ENCODE peak calls at places on chromosomes 5 and 9, in six cellular contexts. I is Peyer's patch, O is body of pancreas, W is uterus, K is ovary, G is testis. C is an unnamed sample. For H3K4me1, the result is how much of the 10 kb centered on the place peaks cover.

GRCh38 chr9:31166516-31166915 is 1217.9 kb upstream of the ACO1 start:
- DNase-seq in I (no peak), W (no peak), K (no peak), G (peak), O (peak), C (no peak)

GRCh38 chr5:58012801-58013315 is 447.0 kb downstream of the PLK2 start:
- DNase-seq in W (no peak), G (no peak), I (no peak), O (no peak), K (no peak), C (no peak)

GRCh38 chr5:180313677-180314076 is 21.8 kb upstream of the MAPK9 start:
- DNase-seq in O (peak), K (peak), I (no peak), G (peak), W (no peak), C (peak)

GRCh38 chr9:13513262-13513661 is 233.8 kb upstream of the MPDZ start:
- DNase-seq in I (no peak), G (no peak), O (no peak), W (no peak), K (no peak), C (no peak)

GRCh38 chr9:132216861-132217655 is 55.2 kb downstream of the NTNG2 start:
- DNase-seq in K (no peak), O (no peak), G (no peak), W (no peak), I (no peak), C (no peak)

GRCh38 chr9:87467187-87467586 is 30.5 kb upstream of the DAPK1 start:
- DNase-seq in W (no peak), G (no peak), I (no peak), K (no peak), O (no peak), C (no peak)

GRCh38 chr9:28073278-28073677 is 500.0 kb upstream of the C9orf72 start:
- DNase-seq in I (no peak), O (peak), G (peak), K (no peak), W (no peak), C (peak)

GRCh38 chr5:77569409-77569808 is 69.1 kb downstream of the OTP start:
- DNase-seq in W (no peak), O (no peak), G (no peak), I (no peak), K (no peak), C (no peak)

GRCh38 chr5:169300468-169301385 is at the start of gene SLIT3:
- DNase-seq in I (peak), K (peak), O (peak), W (peak), G (peak), C (peak)

GRCh38 chr5:119275873-119276214 is 80.0 kb upstream of the TNFAIP8 start:
- DNase-seq in W (no peak), G (no peak), O (no peak), K (no peak), I (peak), C (no peak)

GRCh38 chr5:151659001-151659754 is 27.5 kb downstream of the SPARC start:
- DNase-seq in W (peak), K (peak), O (peak), I (peak), G (peak), C (peak)

GRCh38 chr5:140042551-140043507 is at the start of gene NRG2:
- DNase-seq in O (peak), I (peak), K (peak), G (peak), W (peak), C (peak)

GRCh38 chr9:112750111-112750766 is at the start of gene SNX30:
- DNase-seq in I (peak), W (peak), K (peak), G (peak), O (peak), C (peak)

GRCh38 chr5:39662945-39663344 is 238.2 kb upstream of the DAB2 start:
- DNase-seq in O (no peak), K (no peak), W (no peak), I (no peak), G (no peak), C (no peak)

GRCh38 chr5:107668154-107668932 is 2.4 kb downstream of the EFNA5 start:
- DNase-seq in K (no peak), W (no peak), I (no peak), G (no peak), O (no peak), C (no peak)

GRCh38 chr5:104385901-104386300 is 823.3 kb upstream of the NUDT12 start:
- DNase-seq in W (no peak), K (no peak), O (no peak), I (no peak), G (no peak), C (no peak)

GRCh38 chr5:111043712-111044506 is 27.6 kb upstream of the TSLP start:
- DNase-seq in G (no peak), I (no peak), O (no peak), K (no peak), W (no peak), C (no peak)

GRCh38 chr5:72074238-72074637 is 33.0 kb upstream of the MAP1B start:
- DNase-seq in G (no peak), O (no peak), I (no peak), K (no peak), W (no peak), C (no peak)

GRCh38 chr5:73442960-73443627 is 5.5 kb downstream of the FOXD1 start:
- DNase-seq in W (no peak), K (no peak), O (no peak), G (no peak), I (no peak), C (no peak)

GRCh38 chr5:150601774-150602345 is 38.6 kb upstream of the SYNPO start:
- DNase-seq in K (no peak), W (no peak), O (no peak), G (no peak), I (no peak), C (peak)

GRCh38 chr5:134374234-134374633 is 2.9 kb downstream of the UBE2B start:
- DNase-seq in O (no peak), K (no peak), G (no peak), W (no peak), I (no peak), C (no peak)

GRCh38 chr5:73303139-73304079 is 130.4 kb downstream of the TMEM174 start:
- DNase-seq in K (no peak), O (peak), W (no peak), I (no peak), G (peak), C (no peak)

GRCh38 chr5:113084402-113085083 is 107.9 kb downstream of the DCP2 start:
- DNase-seq in I (no peak), K (no peak), O (no peak), G (no peak), W (no peak), C (peak)

GRCh38 chr5:1476181-1476966 is 31.1 kb upstream of the SLC6A3 start:
- DNase-seq in I (peak), G (no peak), W (peak), K (no peak), O (peak), C (no peak)

GRCh38 chr5:97778451-97778850 is 595.4 kb upstream of the RIOK2 start:
- DNase-seq in K (no peak), I (no peak), G (no peak), O (no peak), W (no peak), C (no peak)

GRCh38 chr5:34503379-34504346 is 152.5 kb upstream of the RAI14 start:
- DNase-seq in I (no peak), O (no peak), G (no peak), W (no peak), K (no peak), C (peak)

GRCh38 chr5:97820138-97820537 is 637.1 kb upstream of the RIOK2 start:
- DNase-seq in W (no peak), G (no peak), K (no peak), I (no peak), O (no peak), C (no peak)

GRCh38 chr9:93427655-93428379 is 23.7 kb upstream of the FAM120A start:
- DNase-seq in G (no peak), O (peak), W (no peak), K (no peak), I (peak), C (no peak)
- TF ChIP-seq CTCF in G (no peak), O (no peak), W (no peak), K (no peak), I (no peak), C (peak)

GRCh38 chr9:19408693-19409405 is at the start of gene ACER2:
- DNase-seq in K (peak), W (peak), G (peak), O (peak), I (peak), C (peak)
- TF ChIP-seq POLR2A in K (peak), W (peak), G (peak), O (peak), I (peak), C (peak)

DNA sequence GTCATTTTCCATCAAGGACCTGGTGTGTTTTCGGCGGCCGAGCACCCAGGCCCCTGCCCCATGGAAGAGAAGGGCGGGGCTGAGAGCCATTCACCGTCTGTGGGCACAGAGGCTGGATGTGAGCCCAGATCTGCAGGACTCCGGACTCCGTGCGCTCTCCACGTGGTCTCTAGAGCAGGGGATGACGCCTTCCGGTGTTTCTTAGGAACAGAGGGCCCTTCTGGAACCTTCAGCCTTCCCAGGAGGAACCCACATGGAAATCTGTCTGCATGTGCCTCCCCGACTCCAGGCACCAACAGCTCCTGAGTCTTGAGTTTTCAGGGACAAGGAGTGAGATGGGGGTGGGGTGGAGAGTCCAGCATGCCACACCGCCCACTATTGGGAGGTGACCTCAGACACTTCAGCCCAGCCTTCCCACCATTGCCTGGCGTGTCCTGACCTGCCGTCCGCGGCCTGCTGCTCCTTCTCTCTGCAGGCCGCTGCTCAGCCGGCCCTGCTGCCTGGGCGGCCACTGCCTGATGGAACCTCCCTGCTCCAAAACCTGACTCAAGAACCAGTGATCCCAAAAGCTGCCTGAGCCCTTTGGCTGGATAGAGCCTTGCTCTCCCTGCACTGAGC is 2.4 kb upstream of the RXRA start:
- DNase-seq in I (peak), K (peak), W (peak), G (peak), O (peak), C (peak)
- H3K4me1 ChIP-seq in I (half or more), K (under half), W (under half), G (under half), O (under half), C (under half)

GRCh38 chr5:74684900-74685851 is at the start of gene HEXB:
- DNase-seq in K (peak), W (peak), O (peak), I (peak), G (peak), C (peak)
- TF ChIP-seq CTCF in K (no peak), W (peak), O (no peak), I (no peak), G (no peak), C (no peak)

DNA sequence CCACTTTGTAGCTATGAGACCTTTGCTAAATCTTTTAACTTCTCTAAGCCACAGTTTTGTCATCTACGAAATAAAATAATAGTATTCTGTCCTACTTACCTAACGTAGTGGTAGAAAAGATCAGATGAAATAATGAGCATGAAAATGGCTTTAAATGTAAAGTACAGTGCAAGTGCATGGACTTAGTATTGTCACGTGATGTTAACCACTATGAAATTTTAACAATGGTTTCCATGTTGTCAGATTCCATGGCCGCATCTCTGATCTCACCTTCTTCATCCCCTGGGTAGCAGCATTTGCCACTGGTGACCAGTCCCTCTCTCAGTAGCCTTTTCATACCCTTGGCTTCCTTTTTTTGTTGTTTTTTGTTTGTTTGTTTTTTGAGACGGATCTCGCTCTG is 45.9 kb downstream of the DNAH5 start:
- DNase-seq in O (no peak), I (no peak), W (no peak), G (no peak), K (no peak), C (no peak)
- TF ChIP-seq POLR2A in O (no peak), I (no peak), W (no peak), G (no peak), K (no peak), C (no peak)

DNA sequence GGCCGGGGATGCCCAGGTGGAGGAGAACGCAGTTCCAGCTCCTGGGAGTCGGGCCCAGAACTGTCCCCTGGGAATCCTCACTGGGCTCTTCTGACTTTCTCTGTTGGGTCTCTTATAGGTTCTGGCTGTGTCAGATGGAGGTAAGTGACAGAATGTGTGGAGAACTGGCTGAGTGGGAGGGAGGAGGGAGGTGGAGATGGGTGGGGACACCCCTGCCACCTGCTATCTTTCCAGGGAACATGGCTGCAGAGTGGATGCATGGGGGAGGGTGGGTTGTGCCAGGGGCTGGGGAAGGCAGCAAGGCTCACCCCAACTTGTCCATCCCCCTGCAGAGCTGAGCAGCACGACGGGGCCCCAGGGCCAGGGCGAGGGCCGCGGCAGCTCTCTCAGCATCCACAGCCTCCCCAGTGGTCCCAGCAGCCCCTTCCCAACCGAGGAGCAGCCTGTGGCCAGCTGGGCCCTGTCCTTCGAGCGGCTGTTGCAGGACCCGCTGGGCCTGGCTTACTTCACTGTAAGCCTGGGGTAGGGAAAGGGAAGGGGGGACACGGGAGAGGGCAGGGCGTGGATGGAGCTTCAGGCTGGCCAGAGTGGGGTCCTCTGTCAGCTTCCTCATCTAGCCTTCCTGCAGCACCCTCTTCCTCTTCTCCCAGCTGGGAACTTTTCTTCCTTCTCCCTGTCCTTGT is 8.3 kb downstream of the RGS14 start:
- DNase-seq in G (no peak), I (no peak), W (no peak), K (no peak), O (no peak), C (no peak)
- H3K4me1 ChIP-seq in G (under half), I (half or more), W (under half), K (under half), O (half or more), C (half or more)

DNA sequence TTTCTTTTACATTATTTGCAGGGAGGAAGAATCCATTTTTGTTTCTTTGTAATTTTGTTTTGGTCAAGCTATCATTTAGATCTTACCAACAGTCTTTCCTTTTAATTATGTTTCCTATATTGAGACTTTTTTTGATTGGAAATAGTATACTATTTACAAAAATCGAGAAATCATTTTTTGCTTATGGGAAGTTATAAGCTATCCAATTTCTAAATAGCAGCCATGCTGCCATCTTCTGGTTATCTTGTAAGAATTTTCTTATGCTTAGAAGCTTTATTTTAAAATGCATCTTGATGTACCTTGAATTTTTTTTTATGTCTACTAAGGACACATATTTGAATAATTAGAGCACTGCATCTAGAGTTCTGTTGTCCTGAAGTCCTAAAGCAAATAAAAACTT is 821.2 kb downstream of the PTPRD start:
- DNase-seq in G (no peak), I (no peak), O (no peak), W (no peak), K (no peak), C (no peak)
- TF ChIP-seq CTCF in G (peak), I (no peak), O (no peak), W (no peak), K (no peak), C (peak)

GRCh38 chr9:126783958-126784357 is 20.9 kb upstream of the ZBTB43 start:
- DNase-seq in I (no peak), W (no peak), K (no peak), G (no peak), O (no peak), C (no peak)
- TF ChIP-seq POLR2A in I (no peak), W (no peak), K (no peak), G (no peak), O (no peak), C (no peak)

GRCh38 chr5:117098094-117098493 is 523.5 kb upstream of the SEMA6A start:
- DNase-seq in W (no peak), K (no peak), O (no peak), I (no peak), G (no peak), C (no peak)
- H3K4me1 ChIP-seq in W (under half), K (under half), O (under half), I (under half), G (under half), C (under half)

GRCh38 chr5:88724201-88724600 is 158.8 kb downstream of the MEF2C start:
- DNase-seq in W (no peak), K (no peak), I (no peak), G (no peak), O (no peak), C (no peak)
- TF ChIP-seq CTCF in W (no peak), K (no peak), I (no peak), G (no peak), O (peak), C (no peak)